ENCODE peak calls at places on chromosomes 12 and 14, in six cellular contexts. W is cardiac fibroblast, P is lower leg skin, G is IMR-90, X is right cardiac atrium, I is right atrium auricular region. L is an unnamed sample.

GRCh38 chr12:115102450-115102849 is 418.5 kb upstream of the TBX3 start:
- DNase-seq in X (no peak), I (no peak), W (no peak), P (no peak), G (no peak), L (no peak)

GRCh38 chr12:91811481-91812287 is 334.0 kb downstream of the BTG1 start:
- DNase-seq in G (peak), X (peak), P (peak), I (peak), W (peak), L (peak)

GRCh38 chr12:93664573-93665138 is 12.5 kb upstream of the CRADD start:
- DNase-seq in P (no peak), W (no peak), G (peak), X (no peak), I (no peak), L (no peak)

GRCh38 chr12:109523071-109523470 is 45.6 kb downstream of the UBE3B start:
- DNase-seq in G (no peak), I (no peak), P (no peak), W (no peak), X (peak), L (no peak)

GRCh38 chr14:77872971-77873370 is 73.1 kb downstream of the ADCK1 start:
- DNase-seq in W (no peak), I (no peak), G (no peak), X (no peak), P (no peak), L (no peak)

GRCh38 chr12:38746744-38747143 is 158.6 kb downstream of the CPNE8 start:
- DNase-seq in P (no peak), X (no peak), W (no peak), I (no peak), G (no peak), L (no peak)

GRCh38 chr12:48159976-48160525 is 2.7 kb upstream of the ASB8 start:
- DNase-seq in W (peak), I (no peak), P (no peak), G (peak), X (no peak), L (no peak)

GRCh38 chr12:108995370-108995992 is 25.4 kb downstream of the SVOP start:
- DNase-seq in P (no peak), G (no peak), X (no peak), W (no peak), I (no peak), L (no peak)

GRCh38 chr14:74429991-74430390 is 4.0 kb upstream of the SYNDIG1L start:
- DNase-seq in W (no peak), P (peak), I (no peak), X (no peak), G (no peak), L (no peak)

GRCh38 chr14:31206536-31207286 is 882 bp downstream of the HECTD1 start:
- DNase-seq in I (no peak), P (peak), G (no peak), X (peak), W (peak), L (no peak)

GRCh38 chr14:77421241-77421640 is 2.1 kb downstream of the NOXRED1 start:
- DNase-seq in X (no peak), P (no peak), W (peak), G (peak), I (no peak), L (no peak)

GRCh38 chr14:75461755-75462349 is 34.0 kb downstream of the JDP2 start:
- DNase-seq in I (no peak), W (no peak), P (no peak), G (no peak), X (no peak), L (no peak)

GRCh38 chr12:124904306-124905098 is 9.9 kb downstream of the UBC start:
- DNase-seq in W (peak), I (peak), P (peak), X (peak), G (peak), L (peak)

GRCh38 chr14:33728010-33728498 is 222.8 kb downstream of the EGLN3 start:
- DNase-seq in G (no peak), W (no peak), I (no peak), P (no peak), X (no peak), L (no peak)

GRCh38 chr12:97568336-97569180 is 106.0 kb downstream of the RMST start:
- DNase-seq in I (no peak), G (no peak), P (no peak), W (no peak), X (no peak), L (no peak)

GRCh38 chr14:77170045-77170444 is 11.6 kb upstream of the TMEM63C start:
- DNase-seq in I (no peak), G (no peak), P (no peak), W (no peak), X (no peak), L (no peak)

GRCh38 chr12:127943481-127944210 is 323.3 kb upstream of the TMEM132C start:
- DNase-seq in W (no peak), X (no peak), G (no peak), I (no peak), P (no peak), L (no peak)

GRCh38 chr12:107594995-107595394 is 90.6 kb upstream of the PWP1 start:
- DNase-seq in P (no peak), W (no peak), G (peak), X (no peak), I (no peak), L (no peak)

GRCh38 chr12:44317651-44318126 is 481.8 kb downstream of the TMEM117 start:
- DNase-seq in P (no peak), W (peak), G (peak), I (no peak), X (no peak), L (no peak)

GRCh38 chr14:42224053-42224888 is 617.6 kb downstream of the LRFN5 start:
- DNase-seq in G (peak), X (peak), P (peak), I (peak), W (peak), L (peak)

GRCh38 chr14:64765740-64766302 is 61.6 kb downstream of the PLEKHG3 start:
- DNase-seq in X (no peak), I (no peak), P (no peak), W (no peak), G (no peak), L (no peak)

GRCh38 chr12:107372229-107372658 is 278.9 kb upstream of the CRY1 start:
- DNase-seq in P (no peak), G (peak), I (no peak), W (peak), X (no peak), L (no peak)

GRCh38 chr12:89468648-89469326 is 55.8 kb downstream of the GALNT4 start:
- DNase-seq in G (no peak), W (no peak), X (no peak), I (no peak), P (no peak), L (no peak)

GRCh38 chr12:107066686-107067085 is 26.7 kb downstream of the CRY1 start:
- DNase-seq in X (no peak), I (no peak), W (no peak), P (no peak), G (no peak), L (no peak)

GRCh38 chr14:86781111-86781510 is 1211.9 kb downstream of the GALC start:
- DNase-seq in X (no peak), P (no peak), G (no peak), W (no peak), I (no peak), L (no peak)

GRCh38 chr14:30214456-30215090 is 286.9 kb upstream of the PRKD1 start:
- DNase-seq in W (peak), P (no peak), G (peak), X (no peak), I (no peak), L (no peak)

GRCh38 chr12:33180921-33181320 is 258.7 kb downstream of the SYT10 start:
- DNase-seq in X (no peak), W (no peak), P (no peak), I (no peak), G (no peak), L (no peak)

GRCh38 chr12:52155048-52155868 is 36.6 kb downstream of the KRT80 start:
- DNase-seq in P (no peak), I (no peak), X (no peak), W (peak), G (no peak), L (no peak)

GRCh38 chr12:131775124-131775903 is 52.9 kb upstream of the MMP17 start:
- DNase-seq in X (no peak), G (peak), I (no peak), P (no peak), W (no peak), L (no peak)

GRCh38 chr14:38646391-38646790 is 390.5 kb upstream of the CLEC14A start:
- DNase-seq in W (no peak), I (no peak), X (no peak), P (no peak), G (no peak), L (no peak)

GRCh38 chr12:115451785-115452736 is 768.1 kb upstream of the TBX3 start:
- DNase-seq in W (peak), P (no peak), I (no peak), G (peak), X (peak), L (no peak)

GRCh38 chr12:78698747-78699146 is 165.8 kb upstream of the SYT1 start:
- DNase-seq in P (no peak), G (peak), X (no peak), W (no peak), I (no peak), L (no peak)

GRCh38 chr12:64193045-64193444 is 29.1 kb downstream of the KICS2 start:
- DNase-seq in W (no peak), G (no peak), X (no peak), P (no peak), I (no peak), L (no peak)

GRCh38 chr12:53495903-53496751 is 3.1 kb downstream of the MAP3K12 start:
- DNase-seq in X (peak), P (no peak), G (peak), W (peak), I (peak), L (no peak)

GRCh38 chr12:3002636-3003035 is 43.4 kb downstream of the TEAD4 start:
- DNase-seq in X (no peak), P (no peak), W (no peak), I (no peak), G (no peak), L (no peak)

GRCh38 chr12:131943389-131943788 is 6.4 kb upstream of the EP400 start:
- DNase-seq in I (no peak), G (no peak), X (no peak), P (peak), W (no peak), L (no peak)

GRCh38 chr14:95340201-95340697 is 20.5 kb upstream of the CLMN start:
- DNase-seq in G (no peak), P (no peak), I (no peak), W (no peak), X (no peak), L (no peak)

DNA sequence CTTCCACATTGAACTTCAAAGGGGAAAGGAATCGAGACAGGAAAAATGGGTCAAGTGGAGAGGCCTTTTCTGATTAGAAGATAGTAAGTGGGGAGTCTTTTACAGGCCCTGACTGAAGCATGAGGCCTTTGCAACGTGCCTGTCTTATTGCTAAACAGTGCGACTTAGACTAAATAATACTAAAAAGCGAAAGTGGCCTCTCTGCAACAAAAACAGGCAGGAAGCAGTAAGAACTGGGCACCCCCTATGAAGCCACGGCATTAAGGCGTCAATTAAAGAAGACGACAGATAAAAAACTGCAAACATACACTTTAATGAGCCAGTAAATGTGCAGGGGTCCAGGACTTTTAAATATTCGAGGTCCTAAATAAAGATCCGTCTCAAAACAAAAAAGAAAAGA is 283.4 kb upstream of the GRIP1 start:
- DNase-seq in W (no peak), G (no peak), X (no peak), P (no peak), I (no peak), L (no peak)
- H3K4me3 ChIP-seq in W (no peak), G (no peak), X (no peak), P (no peak), I (no peak), L (no peak)

DNA sequence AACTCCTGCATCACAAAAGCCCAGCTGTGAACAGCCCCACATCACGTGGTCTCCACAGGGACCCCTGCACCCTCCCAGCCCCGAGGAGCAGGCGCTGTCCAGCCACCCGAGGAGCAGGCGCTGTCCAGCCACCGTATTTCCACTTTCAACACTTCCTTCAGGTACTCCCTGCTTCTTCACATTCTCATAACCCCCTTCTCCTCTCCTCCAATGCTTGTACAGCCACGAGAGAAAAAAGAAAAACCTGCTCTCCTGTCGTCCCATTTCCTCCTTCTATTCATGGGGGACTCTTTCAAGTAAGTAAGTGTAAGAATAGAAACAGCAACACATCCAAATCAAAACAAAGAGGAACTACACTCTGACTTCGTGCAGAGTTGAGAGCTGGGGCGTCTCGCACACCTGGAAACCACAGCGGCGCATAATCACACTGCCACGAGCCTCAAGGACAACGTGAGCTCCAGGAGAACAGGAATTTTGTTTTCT is 11.9 kb downstream of the CDC42BPB start:
- DNase-seq in P (no peak), G (no peak), W (no peak), X (no peak), I (no peak), L (no peak)
- H3K4me3 ChIP-seq in P (no peak), G (no peak), W (no peak), X (no peak), I (no peak), L (no peak)

GRCh38 chr14:100899841-100900771 is 3.4 kb downstream of the RTL1 start:
- DNase-seq in G (no peak), W (no peak), P (peak), X (no peak), I (peak), L (no peak)
- H3K4me3 ChIP-seq in G (no peak), W (no peak), P (no peak), X (no peak), I (no peak), L (no peak)

DNA sequence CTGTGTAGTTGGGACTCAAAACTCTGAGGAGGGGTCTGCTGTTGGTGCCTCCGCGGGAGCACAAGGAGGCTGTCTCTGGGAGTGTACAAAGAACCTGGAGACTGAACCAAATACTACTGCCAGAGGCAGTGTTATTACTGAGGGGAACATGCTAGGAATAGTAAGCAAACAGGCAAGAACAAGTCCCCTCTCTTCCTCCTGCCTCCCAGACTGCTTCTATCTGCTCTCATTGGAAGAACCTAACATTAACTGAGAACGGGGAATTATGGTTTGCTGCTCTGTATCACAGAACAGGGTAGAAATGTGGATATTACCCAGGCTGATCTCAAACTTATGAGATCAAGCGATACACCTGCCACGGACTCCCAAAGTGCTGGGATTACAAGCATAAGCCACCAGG is 4.5 kb upstream of the KMT5A start:
- DNase-seq in W (no peak), G (no peak), X (no peak), I (no peak), P (no peak), L (no peak)
- H3K4me3 ChIP-seq in W (no peak), G (no peak), X (no peak), I (no peak), P (no peak), L (no peak)

DNA sequence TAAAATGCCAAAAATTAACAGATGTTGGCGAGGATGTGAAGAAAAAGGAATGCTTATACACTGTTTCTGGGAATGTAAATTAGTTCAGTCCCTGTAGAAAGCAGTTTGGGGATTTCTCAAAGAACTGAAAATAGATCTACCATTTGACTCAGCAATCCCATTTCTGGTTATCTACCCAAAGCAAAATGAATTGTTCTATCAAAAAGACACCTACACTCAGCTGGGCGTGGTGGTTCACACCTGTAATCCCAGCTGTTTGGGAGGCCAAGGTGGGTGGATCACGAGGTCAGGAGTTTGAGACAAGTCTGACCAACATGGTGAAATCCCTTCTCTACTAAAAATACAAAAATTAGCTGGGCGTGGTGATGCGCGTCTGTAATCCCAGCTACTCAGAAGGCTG is 279.3 kb upstream of the PDE3A start:
- DNase-seq in I (no peak), G (no peak), P (no peak), W (no peak), X (no peak), L (no peak)
- H3K4me3 ChIP-seq in I (no peak), G (no peak), P (no peak), W (no peak), X (no peak), L (no peak)

DNA sequence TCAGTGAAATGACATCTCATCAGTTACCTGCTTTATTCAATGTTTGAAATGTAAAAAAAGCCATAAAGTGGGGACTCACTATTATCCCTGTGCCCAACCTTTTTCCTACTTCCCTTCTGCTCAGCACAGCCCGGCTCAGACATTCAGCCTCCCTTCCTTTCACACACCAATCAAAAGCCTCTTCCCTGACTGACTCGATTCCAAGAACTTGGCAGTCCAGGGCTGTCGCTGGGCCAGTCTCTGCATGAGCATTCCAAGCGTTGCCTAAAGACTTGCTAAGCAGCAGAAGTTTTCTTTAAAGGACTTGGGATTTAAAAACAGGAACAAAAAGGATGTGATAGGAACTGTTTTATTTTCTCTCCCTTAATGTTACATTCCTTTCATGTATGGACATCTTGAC is 22.7 kb downstream of the ITPR2 start:
- DNase-seq in G (peak), W (peak), P (no peak), I (peak), X (peak), L (no peak)
- H3K4me3 ChIP-seq in G (peak), W (no peak), P (no peak), I (no peak), X (no peak), L (peak)

L was measured in thoracic aorta.